ENCODE peak calls at places on chromosomes 3 and 15, in five cellular contexts. V, I, L, P and S are unnamed samples.

GRCh38 chr3:126661532-126661931 is 6.6 kb upstream of the TXNRD3 start:
- DNase-seq in V (no peak), I (no peak), L (no peak), P (no peak), S (no peak)

GRCh38 chr3:156497326-156497725 is 57.6 kb downstream of the SSR3 start:
- DNase-seq in V (no peak), I (no peak), L (no peak), P (no peak), S (no peak)

GRCh38 chr3:98962951-98963350 is 61.5 kb upstream of the DCBLD2 start:
- DNase-seq in V (no peak), I (no peak), L (no peak), P (no peak), S (no peak)

GRCh38 chr15:22902578-22902977 is 64.1 kb downstream of the NIPA2 start:
- DNase-seq in V (no peak), I (no peak), L (no peak), P (no peak), S (no peak)

GRCh38 chr3:65831733-65832425 is 206.8 kb downstream of the MAGI1 start:
- DNase-seq in V (no peak), I (no peak), L (no peak), P (peak; percentile 33), S (no peak)

GRCh38 chr3:112884678-112885290 is 38.1 kb upstream of the CD200R1L start:
- DNase-seq in V (no peak), I (no peak), L (no peak), P (no peak), S (no peak)

GRCh38 chr3:28449398-28449797 is 100.8 kb upstream of the AZI2 start:
- DNase-seq in V (no peak), I (no peak), L (no peak), P (no peak), S (no peak)

GRCh38 chr3:12934431-12934830 is 93.1 kb upstream of the RPL32 start:
- DNase-seq in V (peak; percentile 75), I (peak; percentile 71), L (peak; percentile 75), P (no peak), S (no peak)

GRCh38 chr3:156676467-156677119 is 2.2 kb downstream of the TIPARP start:
- DNase-seq in V (no peak), I (no peak), L (no peak), P (no peak), S (no peak)

GRCh38 chr3:83928391-83928790 is 1030.4 kb upstream of the CADM2 start:
- DNase-seq in V (no peak), I (peak; percentile 33), L (no peak), P (no peak), S (no peak)

GRCh38 chr15:41994772-41995475 is 22.6 kb upstream of the EHD4 start:
- DNase-seq in V (no peak), I (no peak), L (no peak), P (no peak), S (no peak)

GRCh38 chr3:37986479-37987314 is 3.9 kb upstream of the VILL start:
- DNase-seq in V (no peak), I (no peak), L (no peak), P (no peak), S (no peak)

GRCh38 chr3:127177226-127177625 is 15.7 kb upstream of the PRR23E start:
- DNase-seq in V (no peak), I (no peak), L (no peak), P (no peak), S (no peak)

GRCh38 chr3:144237351-144237750 is 265.7 kb downstream of the DIPK2A start:
- DNase-seq in V (no peak), I (no peak), L (no peak), P (no peak), S (no peak)

GRCh38 chr3:165181556-165181955 is 14.6 kb downstream of the SLITRK3 start:
- DNase-seq in V (no peak), I (no peak), L (no peak), P (no peak), S (no peak)

GRCh38 chr3:41112466-41112865 is 86.8 kb upstream of the CTNNB1 start:
- DNase-seq in V (no peak), I (no peak), L (no peak), P (no peak), S (no peak)

GRCh38 chr3:190119734-190120133 is 963 bp downstream of the P3H2 start:
- DNase-seq in V (no peak), I (no peak), L (no peak), P (no peak), S (no peak)

GRCh38 chr3:175326041-175326440 is 466.9 kb downstream of the NAALADL2 start:
- DNase-seq in V (no peak), I (no peak), L (no peak), P (no peak), S (no peak)

GRCh38 chr3:141798455-141798854 is 35.2 kb downstream of the GRK7 start:
- DNase-seq in V (no peak), I (no peak), L (no peak), P (no peak), S (no peak)

GRCh38 chr3:128133273-128133883 is 9.8 kb upstream of the RUVBL1 start:
- DNase-seq in V (no peak), I (no peak), L (no peak), P (peak; percentile 23), S (peak; percentile 52)

GRCh38 chr3:177468816-177469590 is 271.7 kb upstream of the TBL1XR1 start:
- DNase-seq in V (no peak), I (no peak), L (no peak), P (no peak), S (no peak)

GRCh38 chr3:46368569-46368968 is 2.2 kb upstream of the CCR5 start:
- DNase-seq in V (peak; percentile 44), I (peak; percentile 24), L (no peak), P (no peak), S (no peak)

GRCh38 chr3:64363842-64364241 is 138.6 kb upstream of the PRICKLE2 start:
- DNase-seq in V (no peak), I (no peak), L (no peak), P (no peak), S (no peak)

GRCh38 chr3:78507196-78507984 is 1260.4 kb downstream of the ROBO1 start:
- DNase-seq in V (no peak), I (no peak), L (no peak), P (no peak), S (no peak)

GRCh38 chr3:62159056-62159455 is 214.3 kb downstream of the FEZF2 start:
- DNase-seq in V (no peak), I (no peak), L (no peak), P (no peak), S (no peak)

GRCh38 chr3:111768571-111769100 is 90.4 kb upstream of the PHLDB2 start:
- DNase-seq in V (no peak), I (no peak), L (no peak), P (peak; percentile 43), S (no peak)

GRCh38 chr3:46258525-46258924 is 16.3 kb downstream of the CCR3 start:
- DNase-seq in V (no peak), I (no peak), L (no peak), P (no peak), S (no peak)

GRCh38 chr15:78133801-78134200 is 2.6 kb upstream of the CIB2 start:
- DNase-seq in V (no peak), I (no peak), L (no peak), P (no peak), S (no peak)

GRCh38 chr15:69224383-69224782 is 63.9 kb downstream of the GLCE start:
- DNase-seq in V (no peak), I (no peak), L (no peak), P (no peak), S (no peak)

GRCh38 chr3:65575376-65575840 is 463.3 kb downstream of the MAGI1 start:
- DNase-seq in V (no peak), I (no peak), L (no peak), P (peak; percentile 88), S (peak; percentile 61)

GRCh38 chr15:66880380-66881155 is 178.5 kb downstream of the SMAD6 start:
- DNase-seq in V (no peak), I (no peak), L (no peak), P (no peak), S (no peak)

GRCh38 chr3:104952587-104952986 is 414.1 kb upstream of the ALCAM start:
- DNase-seq in V (no peak), I (no peak), L (no peak), P (peak; percentile 55), S (no peak)

GRCh38 chr15:88400069-88400468 is 67.1 kb downstream of the MRPL46 start:
- DNase-seq in V (no peak), I (no peak), L (no peak), P (no peak), S (no peak)

DNA sequence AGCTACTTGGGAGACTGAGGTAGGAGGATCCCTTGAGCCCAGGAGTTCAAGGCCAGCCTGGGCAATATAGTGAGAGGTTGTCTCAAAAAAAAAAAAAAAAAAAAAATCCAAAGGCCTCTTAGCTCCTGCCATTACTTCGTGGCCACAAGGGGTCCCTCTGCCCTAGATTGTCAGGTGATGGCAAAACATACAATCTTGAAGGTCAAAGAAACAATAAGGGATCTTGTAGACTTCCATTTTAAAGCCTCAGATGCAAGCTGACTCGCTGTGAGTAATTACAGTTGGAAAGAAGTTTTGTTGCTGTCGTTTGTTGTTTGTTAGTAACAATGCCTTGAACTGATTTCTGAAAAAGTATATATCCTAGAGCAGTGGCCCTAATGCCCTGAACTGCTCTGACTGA is 55.9 kb upstream of the PLCL2 start:
- DNase-seq in V (no peak), I (peak; percentile 56), L (no peak), P (no peak), S (no peak)
- TF ChIP-seq CTCF in V (no peak), I (peak; percentile 46), L (no peak), P (peak; percentile 23), S (peak; percentile 31)

GRCh38 chr3:339346-339745 is 142.8 kb downstream of the CHL1 start:
- DNase-seq in V (no peak), I (no peak), L (no peak), P (no peak), S (no peak)
- H3K9me3 ChIP-seq in V (no peaks in the 10 kb centered on the region), I (no peaks in the 10 kb centered on the region), L (no peaks in the 10 kb centered on the region), P (no peaks in the 10 kb centered on the region), S (no peaks in the 10 kb centered on the region)

GRCh38 chr3:43239755-43240154 is 46.6 kb upstream of the SNRK start:
- DNase-seq in V (no peak), I (no peak), L (no peak), P (no peak), S (no peak)
- TF ChIP-seq CTCF in V (no peak), I (no peak), L (no peak), P (no peak), S (no peak)

GRCh38 chr3:138084196-138084595 is 31.2 kb downstream of the DZIP1L start:
- DNase-seq in V (no peak), I (no peak), L (no peak), P (no peak), S (no peak)
- H3K9me3 ChIP-seq in V (no peaks in the 10 kb centered on the region), I (no peaks in the 10 kb centered on the region), L (no peaks in the 10 kb centered on the region), P (no peaks in the 10 kb centered on the region), S (no peaks in the 10 kb centered on the region)

DNA sequence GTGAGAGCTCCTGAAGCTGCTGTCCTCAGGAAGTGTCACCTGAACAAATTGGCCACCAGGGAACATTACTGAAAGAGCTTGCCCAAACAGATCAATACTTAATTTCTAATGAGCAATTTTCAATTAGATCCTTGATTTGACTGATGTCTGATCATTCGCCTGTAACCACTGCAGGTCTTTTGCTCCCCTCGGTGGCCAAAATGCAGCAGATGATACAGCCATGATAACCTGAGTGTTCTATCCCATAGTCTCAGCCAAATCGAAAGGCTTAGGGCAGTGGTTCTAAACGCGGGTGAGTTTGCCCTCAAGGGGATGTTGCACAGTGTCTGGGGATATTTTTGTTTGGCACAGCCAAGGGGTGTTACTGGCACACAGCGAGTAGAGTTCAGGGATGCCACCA is 57.7 kb upstream of the MEX3B start:
- DNase-seq in V (no peak), I (no peak), L (no peak), P (no peak), S (no peak)
- TF ChIP-seq CTCF in V (no peak), I (no peak), L (no peak), P (peak; percentile 36), S (no peak)

GRCh38 chr15:25597576-25597975 is 158.8 kb upstream of the UBE3A start:
- DNase-seq in V (no peak), I (no peak), L (no peak), P (no peak), S (no peak)
- H3K9me3 ChIP-seq in V (no peaks in the 10 kb centered on the region), I (no peaks in the 10 kb centered on the region), L (no peaks in the 10 kb centered on the region), P (peaks cover 3% of the 10 kb centered on the region), S (no peaks in the 10 kb centered on the region)